ENCODE peak calls at places on chromosomes 5 and 9, in ten cellular contexts. S is stomach; P is brain microvascular endothelial cell; N is spleen; E is psoas muscle; Q is right cardiac atrium; B is aorta; C is OCI-LY7; L is left ventricle myocardium inferior; A is CD8-positive, alpha-beta memory T cell. G is an unnamed sample.

GRCh38 chr5:111830333-111830732 is 73.3 kb upstream of the NREP start:
- DNase-seq in S (no peak), P (peak; percentile 94), N (no peak), E (no peak), Q (no peak), B (no peak), C (no peak), L (no peak), A (no peak), G (no peak)

GRCh38 chr5:54021413-54022155 is 288.8 kb downstream of the ARL15 start:
- DNase-seq in S (no peak), P (no peak), N (no peak), E (no peak), Q (no peak), B (no peak), C (peak; percentile 18), L (no peak), A (no peak), G (no peak)

GRCh38 chr5:132674671-132675506 is 1.1 kb downstream of the IL4 start:
- DNase-seq in S (no peak), P (peak; percentile 94), N (no peak), E (no peak), Q (no peak), B (no peak), C (no peak), L (no peak), A (no peak), G (no peak)

GRCh38 chr5:31165729-31166128 is 27.8 kb upstream of the CDH6 start:
- DNase-seq in S (no peak), P (peak; percentile 8), N (no peak), E (no peak), Q (no peak), B (no peak), C (no peak), L (no peak), A (no peak), G (no peak)

GRCh38 chr5:108735790-108736189 is 11.9 kb upstream of the FER start:
- DNase-seq in S (no peak), P (no peak), N (no peak), E (no peak), Q (no peak), B (no peak), C (no peak), L (no peak), A (no peak), G (no peak)

GRCh38 chr5:135056316-135057030 is 22.4 kb upstream of the PITX1 start:
- DNase-seq in S (no peak), P (no peak), N (no peak), E (no peak), Q (no peak), B (no peak), C (no peak), L (no peak), A (no peak), G (no peak)

GRCh38 chr9:129610193-129610472 is 10.8 kb downstream of the C9orf50 start:
- DNase-seq in S (no peak), P (no peak), N (no peak), E (no peak), Q (no peak), B (no peak), C (no peak), L (no peak), A (no peak), G (no peak)

GRCh38 chr5:171462928-171463843 is 43.7 kb downstream of the FGF18 start:
- DNase-seq in S (no peak), P (no peak), N (no peak), E (no peak), Q (no peak), B (no peak), C (no peak), L (no peak), A (no peak), G (no peak)

GRCh38 chr9:134492721-134493470 is 148.7 kb upstream of the COL5A1 start:
- DNase-seq in S (no peak), P (no peak), N (peak; percentile 41), E (no peak), Q (no peak), B (peak; percentile 59), C (no peak), L (no peak), A (no peak), G (no peak)

GRCh38 chr9:134491856-134492255 is 149.7 kb upstream of the COL5A1 start:
- DNase-seq in S (no peak), P (no peak), N (peak; percentile 49), E (no peak), Q (no peak), B (peak; percentile 62), C (no peak), L (no peak), A (no peak), G (no peak)

GRCh38 chr9:134491436-134491835 is 150.2 kb upstream of the COL5A1 start:
- DNase-seq in S (no peak), P (no peak), N (peak; percentile 36), E (no peak), Q (no peak), B (peak; percentile 67), C (no peak), L (no peak), A (no peak), G (no peak)

GRCh38 chr9:134493471-134494272 is 147.9 kb upstream of the COL5A1 start:
- DNase-seq in S (no peak), P (no peak), N (peak; percentile 48), E (no peak), Q (no peak), B (peak; percentile 60), C (no peak), L (no peak), A (no peak), G (no peak)

DNA sequence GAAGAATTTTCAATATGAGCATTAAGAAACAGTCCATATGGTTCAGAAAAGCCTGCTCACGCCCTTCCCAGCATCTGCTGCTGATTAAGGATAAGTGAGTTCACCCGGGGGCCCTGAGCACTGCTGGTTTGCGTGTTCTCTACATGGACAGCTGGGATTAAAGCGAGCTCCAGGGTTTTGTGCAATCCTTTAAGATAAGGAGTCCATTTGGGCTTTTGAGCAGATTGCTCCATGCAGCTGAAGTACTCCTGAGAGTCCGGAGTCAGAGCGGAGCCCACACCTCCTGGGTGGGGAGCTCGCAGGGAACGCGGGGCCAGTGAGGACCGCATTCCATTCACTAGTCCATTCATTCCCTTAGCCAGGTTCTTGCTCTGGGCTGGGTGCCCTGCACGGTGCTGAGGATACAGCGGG is 149.3 kb upstream of the COL5A1 start:
- DNase-seq in S (no peak), P (peak; percentile 23), N (no peak), E (peak; percentile 63), Q (peak; percentile 80), B (peak; percentile 78), C (no peak), L (peak; percentile 69), A (no peak), G (no peak)
- H3K27ac ChIP-seq in S (no peak overlapping the region), P (no peak overlapping the region), N (no peak overlapping the region), E (no peak overlapping the region), Q (no peak overlapping the region), B (no peak overlapping the region), C (no peak overlapping the region), L (peak overlapping the region; percentile 76), A (no peak overlapping the region), G (no peak overlapping the region)

DNA sequence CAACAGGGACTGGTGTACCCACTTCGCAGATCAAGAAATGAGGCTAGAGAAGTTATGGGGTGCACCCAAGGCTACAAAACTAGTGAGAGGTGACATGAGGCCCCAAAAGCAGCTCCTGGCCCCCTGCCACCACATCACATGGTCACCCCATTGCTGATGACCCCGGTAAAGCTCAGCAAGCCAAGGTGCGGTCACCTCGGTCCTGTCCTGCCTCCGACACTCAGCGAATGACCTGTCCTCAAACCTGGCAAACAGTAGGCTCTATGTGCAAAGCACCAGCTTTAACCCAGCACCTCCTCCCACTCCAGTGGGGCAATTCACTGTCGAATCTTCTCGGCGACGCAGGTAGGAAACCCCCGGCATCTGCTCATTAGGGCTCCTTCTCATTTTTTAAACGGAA is 307.4 kb downstream of the RAB3C start:
- DNase-seq in S (no peak), P (no peak), N (no peak), E (no peak), Q (peak; percentile 41), B (no peak), C (no peak), L (peak; percentile 17), A (no peak), G (no peak)
- H3K27ac ChIP-seq in S (no peak overlapping the region), P (no peak overlapping the region), N (peak overlapping the region; percentile 49), E (no peak overlapping the region), Q (peak overlapping the region; percentile 85), B (no peak overlapping the region), C (no peak overlapping the region), L (peak overlapping the region; percentile 73), A (no peak overlapping the region), G (no peak overlapping the region)

GRCh38 chr9:134666208-134666607 is 24.6 kb downstream of the COL5A1 start:
- DNase-seq in S (no peak), P (no peak), N (peak; percentile 40), E (no peak), Q (no peak), B (no peak), C (no peak), L (peak; percentile 4), A (no peak), G (no peak)

GRCh38 chr9:134662143-134662876 is 20.7 kb downstream of the COL5A1 start:
- DNase-seq in S (no peak), P (peak; percentile 74), N (peak; percentile 59), E (peak; percentile 62), Q (peak; percentile 73), B (peak; percentile 87), C (no peak), L (peak; percentile 61), A (no peak), G (no peak)

GRCh38 chr9:134663084-134663483 is 21.5 kb downstream of the COL5A1 start:
- DNase-seq in S (no peak), P (no peak), N (no peak), E (no peak), Q (no peak), B (peak; percentile 55), C (no peak), L (peak; percentile 10), A (no peak), G (no peak)

GRCh38 chr9:134663753-134664415 is 22.3 kb downstream of the COL5A1 start:
- DNase-seq in S (no peak), P (no peak), N (no peak), E (peak; percentile 11), Q (no peak), B (no peak), C (no peak), L (peak; percentile 4), A (no peak), G (no peak)

GRCh38 chr9:134664446-134664845 is 22.8 kb downstream of the COL5A1 start:
- DNase-seq in S (no peak), P (no peak), N (no peak), E (peak; percentile 7), Q (no peak), B (no peak), C (no peak), L (peak; percentile 9), A (no peak), G (no peak)
- H3K27ac ChIP-seq in S (no peak overlapping the region), P (no peak overlapping the region), N (no peak overlapping the region), E (no peak overlapping the region), Q (no peak overlapping the region), B (peak overlapping the region; percentile 7), C (no peak overlapping the region), L (no peak overlapping the region), A (no peak overlapping the region), G (no peak overlapping the region)

GRCh38 chr9:71921190-71921814 is 9.9 kb downstream of the C9orf85 start:
- DNase-seq in S (no peak), P (no peak), N (no peak), E (no peak), Q (no peak), B (no peak), C (no peak), L (no peak), A (no peak), G (no peak)

GRCh38 chr9:71918419-71918818 is 7.0 kb downstream of the C9orf85 start:
- DNase-seq in S (no peak), P (no peak), N (no peak), E (no peak), Q (no peak), B (no peak), C (no peak), L (no peak), A (no peak), G (no peak)

GRCh38 chr9:71924576-71924975 is 13.1 kb downstream of the C9orf85 start:
- DNase-seq in S (no peak), P (no peak), N (no peak), E (no peak), Q (no peak), B (no peak), C (no peak), L (no peak), A (no peak), G (no peak)

GRCh38 chr9:71916834-71917534 is 5.5 kb downstream of the C9orf85 start:
- DNase-seq in S (no peak), P (no peak), N (no peak), E (no peak), Q (no peak), B (no peak), C (no peak), L (no peak), A (no peak), G (no peak)

GRCh38 chr9:71920456-71921189 is 9.2 kb downstream of the C9orf85 start:
- DNase-seq in S (no peak), P (no peak), N (no peak), E (no peak), Q (no peak), B (no peak), C (no peak), L (no peak), A (no peak), G (no peak)
- H3K27ac ChIP-seq in S (no peak overlapping the region), P (no peak overlapping the region), N (no peak overlapping the region), E (no peak overlapping the region), Q (no peak overlapping the region), B (no peak overlapping the region), C (no peak overlapping the region), L (no peak overlapping the region), A (no peak overlapping the region), G (no peak overlapping the region)